ENCODE peak calls at places on chromosome X, in eight cellular contexts. U is kidney tubule cell; F is NCI-H2171 treated with DMSO at 0.1 percent for 48 hours; D is ecto neural progenitor cell; G is ACHN; I is cardiac septum; L is activated T-helper 1 cell treated with anti-CD3 and anti-CD28 coated beads, Interleukin-2, amount 50 U/mL, for 16 hours; P is coronary artery. J is an unnamed sample.

GRCh38 chrX:45712067-45712466 is 511.4 kb upstream of the DIPK2B start:
- DNase-seq in D (no peak), L (no peak), F (no peak), P (no peak), G (no peak), U (peak; percentile 21), I (no peak), J (no peak)

GRCh38 chrX:148537556-148538182 is 37.3 kb downstream of the AFF2 start:
- DNase-seq in D (no peak), I (no peak), U (no peak), P (no peak), F (no peak), G (no peak), L (no peak), J (no peak)

GRCh38 chrX:16853537-16853936 is 16.6 kb downstream of the RBBP7 start:
- DNase-seq in F (no peak), D (no peak), L (no peak), I (no peak), P (no peak), G (no peak), U (peak; percentile 51), J (no peak)

GRCh38 chrX:64206556-64207162 is 1.2 kb upstream of the AMER1 start:
- DNase-seq in U (peak; percentile 1), D (no peak), P (no peak), F (no peak), L (no peak), G (no peak), I (no peak), J (no peak)

GRCh38 chrX:145727476-145727875 is 90.2 kb upstream of the SLITRK2 start:
- DNase-seq in L (no peak), G (no peak), D (no peak), F (no peak), I (no peak), P (no peak), U (no peak), J (no peak)

GRCh38 chrX:47145408-47146120 is 543 bp downstream of the RBM10 start:
- DNase-seq in D (no peak), U (no peak), G (no peak), F (peak; percentile 75), P (no peak), L (no peak), I (no peak), J (no peak)

GRCh38 chrX:53356186-53356585 is 66.3 kb downstream of the SMC1A start:
- DNase-seq in U (no peak), D (no peak), I (no peak), G (no peak), L (no peak), F (no peak), P (no peak), J (no peak)

GRCh38 chrX:136572030-136572429 is 40.0 kb downstream of the VGLL1 start:
- DNase-seq in P (no peak), L (no peak), U (no peak), F (no peak), G (no peak), I (no peak), D (no peak), J (no peak)

GRCh38 chrX:17553451-17553850 is 178.5 kb downstream of the NHS start:
- DNase-seq in L (no peak), D (no peak), F (no peak), U (peak; percentile 89), P (no peak), G (peak; percentile 19), I (no peak), J (peak; percentile 69)

GRCh38 chrX:74171465-74171864 is 132.5 kb upstream of the ZCCHC13 start:
- DNase-seq in D (no peak), G (no peak), P (no peak), F (no peak), I (no peak), U (no peak), L (no peak), J (no peak)

GRCh38 chrX:135480076-135480475 is 40.4 kb upstream of the INTS6L start:
- DNase-seq in P (no peak), I (no peak), U (no peak), L (no peak), D (no peak), G (no peak), F (no peak), J (no peak)

GRCh38 chrX:49761481-49761880 is 65.7 kb upstream of the PAGE1 start:
- DNase-seq in L (no peak), F (no peak), I (no peak), P (no peak), U (peak; percentile 24), G (peak; percentile 8), D (no peak), J (no peak)

GRCh38 chrX:109936598-109936997 is 66.3 kb upstream of the TMEM164 start:
- DNase-seq in U (no peak), F (no peak), I (no peak), G (no peak), D (no peak), L (no peak), P (no peak), J (no peak)

GRCh38 chrX:48508400-48509244 is at the start of gene PORCN:
- DNase-seq in G (peak; percentile 60), F (peak; percentile 38), U (peak; percentile 64), D (peak; percentile 81), I (peak; percentile 92), L (peak; percentile 64), P (peak; percentile 81), J (no peak)

GRCh38 chrX:123884809-123885408 is 25.1 kb downstream of the XIAP start:
- DNase-seq in I (no peak), G (peak; percentile 47), L (no peak), P (no peak), D (no peak), F (peak; percentile 59), U (peak; percentile 58), J (peak; percentile 15)

GRCh38 chrX:33001107-33001506 is 210.2 kb downstream of the DMD start:
- DNase-seq in F (no peak), U (no peak), D (no peak), L (no peak), G (no peak), P (no peak), I (no peak), J (no peak)

GRCh38 chrX:9781941-9782340 is 4.3 kb upstream of the SHROOM2 start:
- DNase-seq in G (no peak), I (no peak), F (no peak), U (peak; percentile 18), P (no peak), L (no peak), D (no peak), J (no peak)

GRCh38 chrX:1673337-1673736 is 58.5 kb downstream of the ASMT start:
- DNase-seq in G (peak; percentile 7), F (no peak), I (no peak), D (no peak), U (peak; percentile 19), L (no peak), P (no peak), J (no peak)

GRCh38 chrX:22164770-22165388 is 107.8 kb upstream of the CBLL2 start:
- DNase-seq in P (no peak), L (no peak), I (no peak), D (no peak), F (no peak), G (no peak), U (peak; percentile 51), J (no peak)

GRCh38 chrX:115023139-115023538 is 5.7 kb upstream of the IL13RA2 start:
- DNase-seq in F (no peak), L (no peak), I (no peak), P (no peak), D (no peak), U (peak; percentile 92), G (peak; percentile 48), J (peak; percentile 15)

GRCh38 chrX:27039332-27039731 is 423.8 kb downstream of the PPP4R3C start:
- DNase-seq in F (no peak), I (no peak), P (no peak), D (no peak), U (no peak), L (no peak), G (no peak), J (no peak)

GRCh38 chrX:56968980-56969379 is 26.4 kb downstream of the SPIN3 start:
- DNase-seq in F (no peak), L (no peak), D (no peak), G (no peak), P (no peak), I (no peak), U (no peak), J (no peak)

GRCh38 chrX:130994671-130995070 is 63.5 kb upstream of the ARHGAP36 start:
- DNase-seq in I (no peak), D (no peak), P (no peak), U (peak; percentile 28), G (peak; percentile 11), F (peak; percentile 6), L (no peak), J (no peak)

GRCh38 chrX:41922125-41922521 is 1.2 kb downstream of the CASK start:
- DNase-seq in I (no peak), D (no peak), U (no peak), F (peak; percentile 30), P (no peak), L (no peak), G (peak; percentile 32), J (no peak)

GRCh38 chrX:17741123-17741511 is 3.8 kb downstream of the SCML1 start:
- DNase-seq in P (no peak), G (no peak), L (no peak), D (peak; percentile 58), F (no peak), U (no peak), I (no peak), J (no peak)

GRCh38 chrX:72409993-72410392 is 104.3 kb upstream of the CITED1 start:
- DNase-seq in G (no peak), P (no peak), L (no peak), D (no peak), F (no peak), I (no peak), U (no peak), J (no peak)

GRCh38 chrX:69371159-69371558 is 133.0 kb upstream of the NALF2 start:
- DNase-seq in L (no peak), D (no peak), I (no peak), P (peak; percentile 31), U (no peak), F (no peak), G (no peak), J (no peak)

GRCh38 chrX:153722704-153723350 is 1.4 kb downstream of the BCAP31 start:
- DNase-seq in D (no peak), I (no peak), G (no peak), L (no peak), P (no peak), F (no peak), U (no peak), J (no peak)

GRCh38 chrX:101219840-101220191 is 230 bp downstream of the DRP2 start:
- DNase-seq in U (no peak), I (no peak), D (no peak), F (no peak), G (no peak), P (no peak), L (no peak), J (no peak)

GRCh38 chrX:31649176-31649575 is 577.3 kb upstream of the FTHL17 start:
- DNase-seq in I (no peak), G (no peak), P (no peak), U (no peak), F (no peak), D (no peak), L (no peak), J (no peak)

GRCh38 chrX:118745570-118745969 is 18.2 kb downstream of the IL13RA1 start:
- DNase-seq in F (no peak), U (no peak), D (no peak), G (no peak), L (no peak), I (no peak), P (no peak), J (no peak)

GRCh38 chrX:43881410-43882293 is 598 bp downstream of the MAOB start:
- DNase-seq in D (no peak), L (no peak), U (no peak), P (no peak), I (no peak), F (no peak), G (no peak), J (no peak)

GRCh38 chrX:14529288-14529989 is at the start of gene GLRA2:
- DNase-seq in I (no peak), U (peak; percentile 4), G (peak; percentile 13), P (no peak), L (no peak), F (no peak), D (peak; percentile 57), J (no peak)

GRCh38 chrX:1075741-1076140 is 136.7 kb downstream of the CRLF2 start:
- DNase-seq in F (no peak), L (no peak), P (peak; percentile 59), U (no peak), I (peak; percentile 24), G (no peak), D (no peak), J (no peak)

J was measured in kidney glomerular epithelial cell.